ENCODE peak calls at places on chromosome 16, in ten cellular contexts. E is EL; R is ELR; C is stimulated activated CD8-positive, alpha-beta memory T cell treated with anti-CD3 and anti-CD28 coated beads, Interleukin-15, amount 100 ng/mL, for 24 hours; M is activated CD8-positive, alpha-beta memory T cell treated with anti-CD3 and anti-CD28 coated beads for 48 hours; Y is A549; Q is sciatic nerve; O is myocyte; X is heart left ventricle; W is AML-193. J is an unnamed sample.

GRCh38 chr16:68444058-68444657 is 4.2 kb downstream of the SMPD3 start:
- DNase-seq in E (peak), R (peak), C (no peak), M (no peak), Y (no peak), Q (no peak), O (peak), X (peak), W (no peak), J (no peak)

GRCh38 chr16:22198547-22199293 is 7.4 kb upstream of the EEF2K start:
- DNase-seq in E (no peak), R (peak), C (no peak), M (no peak), Y (peak), Q (no peak), O (peak), X (no peak), W (peak), J (no peak)

GRCh38 chr16:68273459-68273858 is 9.1 kb downstream of the SLC7A6 start:
- DNase-seq in E (no peak), R (no peak), C (no peak), M (no peak), Y (no peak), Q (no peak), O (no peak), X (no peak), W (no peak), J (no peak)

GRCh38 chr16:74623846-74624245 is 16.9 kb upstream of the GLG1 start:
- DNase-seq in E (no peak), R (no peak), C (no peak), M (no peak), Y (no peak), Q (peak), O (no peak), X (no peak), W (no peak), J (no peak)

GRCh38 chr16:25395528-25395927 is 137.9 kb upstream of the ZKSCAN2 start:
- DNase-seq in E (no peak), R (no peak), C (no peak), M (no peak), Y (no peak), Q (no peak), O (no peak), X (no peak), W (no peak), J (no peak)

GRCh38 chr16:68408967-68409366 is 39.3 kb downstream of the SMPD3 start:
- DNase-seq in E (no peak), R (no peak), C (no peak), M (no peak), Y (no peak), Q (no peak), O (no peak), X (no peak), W (no peak), J (no peak)

GRCh38 chr16:74726736-74727135 is 26.1 kb upstream of the MLKL start:
- DNase-seq in E (no peak), R (peak), C (no peak), M (peak), Y (peak), Q (no peak), O (no peak), X (no peak), W (peak), J (no peak)

GRCh38 chr16:55568151-55568693 is 1.7 kb downstream of the CAPNS2 start:
- DNase-seq in E (no peak), R (no peak), C (no peak), M (no peak), Y (no peak), Q (no peak), O (no peak), X (no peak), W (no peak), J (no peak)

GRCh38 chr16:78675312-78675711 is 575.9 kb downstream of the WWOX start:
- DNase-seq in E (no peak), R (no peak), C (no peak), M (no peak), Y (peak), Q (no peak), O (no peak), X (no peak), W (no peak), J (no peak)

GRCh38 chr16:67656344-67657016 is 3.6 kb downstream of the ACD start:
- DNase-seq in E (no peak), R (no peak), C (no peak), M (no peak), Y (no peak), Q (no peak), O (no peak), X (no peak), W (no peak), J (no peak)

GRCh38 chr16:24980077-24980793 is 34.9 kb downstream of the ARHGAP17 start:
- DNase-seq in E (peak), R (peak), C (no peak), M (no peak), Y (no peak), Q (no peak), O (no peak), X (peak), W (no peak), J (no peak)

GRCh38 chr16:89320717-89321501 is 103.4 kb downstream of the ZNF778 start:
- DNase-seq in E (peak), R (peak), C (no peak), M (no peak), Y (peak), Q (no peak), O (peak), X (peak), W (no peak), J (no peak)

GRCh38 chr16:47055136-47055885 is 81.8 kb upstream of the DNAJA2 start:
- DNase-seq in E (no peak), R (no peak), C (no peak), M (no peak), Y (no peak), Q (no peak), O (no peak), X (no peak), W (no peak), J (peak)

GRCh38 chr16:14354561-14355351 is 275.3 kb downstream of the PARN start:
- DNase-seq in E (peak), R (no peak), C (no peak), M (no peak), Y (peak), Q (no peak), O (no peak), X (no peak), W (no peak), J (no peak)

GRCh38 chr16:10992797-10993196 is 48.4 kb downstream of the CLEC16A start:
- DNase-seq in E (peak), R (peak), C (no peak), M (no peak), Y (peak), Q (no peak), O (peak), X (no peak), W (no peak), J (no peak)

GRCh38 chr16:11201498-11202259 is 54.3 kb downstream of the SOCS1 start:
- DNase-seq in E (peak), R (peak), C (no peak), M (no peak), Y (no peak), Q (no peak), O (peak), X (no peak), W (peak), J (no peak)

GRCh38 chr16:85088570-85089214 is 23.6 kb downstream of the CIBAR2 start:
- DNase-seq in E (no peak), R (no peak), C (no peak), M (no peak), Y (no peak), Q (no peak), O (no peak), X (no peak), W (no peak), J (no peak)

GRCh38 chr16:11913425-11914079 is 2.2 kb downstream of the GSPT1 start:
- DNase-seq in E (peak), R (peak), C (no peak), M (no peak), Y (peak), Q (no peak), O (peak), X (no peak), W (no peak), J (no peak)

GRCh38 chr16:49619811-49620157 is 236.1 kb downstream of the ZNF423 start:
- DNase-seq in E (no peak), R (no peak), C (no peak), M (no peak), Y (no peak), Q (peak), O (no peak), X (no peak), W (no peak), J (peak)

GRCh38 chr16:72033437-72033836 is 20.9 kb upstream of the HP start:
- DNase-seq in E (no peak), R (no peak), C (no peak), M (no peak), Y (no peak), Q (no peak), O (no peak), X (no peak), W (no peak), J (no peak)

GRCh38 chr16:2095315-2095853 is 40.3 kb downstream of the PKD1 start:
- DNase-seq in E (peak), R (peak), C (no peak), M (no peak), Y (no peak), Q (no peak), O (peak), X (no peak), W (no peak), J (no peak)

GRCh38 chr16:6967796-6968195 is 364.8 kb upstream of the RBFOX1 start:
- DNase-seq in E (no peak), R (no peak), C (no peak), M (no peak), Y (no peak), Q (no peak), O (no peak), X (no peak), W (no peak), J (no peak)

GRCh38 chr16:22813223-22813945 is 578 bp upstream of the HS3ST2 start:
- DNase-seq in E (peak), R (peak), C (peak), M (peak), Y (no peak), Q (peak), O (peak), X (peak), W (no peak), J (peak)

GRCh38 chr16:88871349-88871702 is 4.9 kb upstream of the PABPN1L start:
- DNase-seq in E (no peak), R (no peak), C (no peak), M (no peak), Y (no peak), Q (no peak), O (no peak), X (no peak), W (no peak), J (no peak)

GRCh38 chr16:85462405-85463227 is 150.5 kb upstream of the GSE1 start:
- DNase-seq in E (peak), R (no peak), C (no peak), M (no peak), Y (no peak), Q (no peak), O (no peak), X (peak), W (no peak), J (no peak)

GRCh38 chr16:80046848-80047247 is 446.3 kb upstream of the MAF start:
- DNase-seq in E (no peak), R (no peak), C (no peak), M (no peak), Y (no peak), Q (no peak), O (no peak), X (no peak), W (no peak), J (no peak)

J was measured in sigmoid colon.